ENCODE peak calls at places on chromosomes 3 and 15, in four cellular contexts. P is HCT116, Q is K562, O is HepG2. F is an unnamed sample.

GRCh38 chr3:50554553-50554952 is 13.0 kb downstream of the C3orf18 start:
- DNase-seq in P (no peak), O (no peak), Q (no peak), F (no peak)

GRCh38 chr15:84992157-84992940 is 10.7 kb downstream of the PDE8A start:
- DNase-seq in Q (peak; percentile 42), P (peak; percentile 93), O (peak; percentile 49), F (peak; percentile 84)

GRCh38 chr15:29066848-29067247 is 181.1 kb downstream of the APBA2 start:
- DNase-seq in P (no peak), O (no peak), Q (no peak), F (no peak)

GRCh38 chr15:67736810-67737209 is 88.5 kb upstream of the SKOR1 start:
- DNase-seq in Q (no peak), O (no peak), P (no peak), F (no peak)

GRCh38 chr3:175386630-175387029 is 527.5 kb downstream of the NAALADL2 start:
- DNase-seq in O (no peak), P (no peak), Q (no peak), F (peak; percentile 24)

GRCh38 chr3:129016725-129017530 is 15.8 kb downstream of the EFCC1 start:
- DNase-seq in P (no peak), O (no peak), Q (peak; percentile 78), F (no peak)

GRCh38 chr3:169929830-169930519 is 18.6 kb downstream of the SAMD7 start:
- DNase-seq in P (peak; percentile 12), Q (peak; percentile 61), O (no peak), F (no peak)

GRCh38 chr3:89098964-89099585 is 8.3 kb upstream of the EPHA3 start:
- DNase-seq in Q (peak; percentile 15), P (peak; percentile 7), O (peak; percentile 31), F (no peak)

GRCh38 chr3:12379640-12380407 is 91.0 kb downstream of the PPARG start:
- DNase-seq in P (no peak), Q (no peak), O (no peak), F (no peak)

GRCh38 chr3:134445095-134445494 is 40.7 kb downstream of the ANAPC13 start:
- DNase-seq in Q (no peak), P (no peak), O (no peak), F (no peak)

GRCh38 chr3:21654241-21654640 is 96.8 kb downstream of the ZNF385D start:
- DNase-seq in Q (no peak), P (no peak), O (no peak), F (no peak)

GRCh38 chr3:195441971-195442572 is 748 bp downstream of the ACAP2 start:
- DNase-seq in O (no peak), P (no peak), Q (peak; percentile 62), F (no peak)

GRCh38 chr3:117398166-117398954 is 688.8 kb downstream of the TUSC7 start:
- DNase-seq in P (no peak), Q (no peak), O (no peak), F (no peak)

GRCh38 chr3:55620361-55621025 is 133.4 kb upstream of the WNT5A start:
- DNase-seq in P (no peak), Q (peak; percentile 5), O (no peak), F (no peak)

GRCh38 chr3:10351013-10351735 is 30.3 kb upstream of the SEC13 start:
- DNase-seq in Q (peak; percentile 92), O (no peak), P (no peak), F (no peak)

GRCh38 chr15:88572030-88572333 is 25.5 kb upstream of the DET1 start:
- DNase-seq in P (no peak), Q (no peak), O (no peak), F (no peak)

GRCh38 chr3:112740800-112741199 is 99.9 kb upstream of the CCDC80 start:
- DNase-seq in Q (no peak), O (no peak), P (no peak), F (no peak)

GRCh38 chr3:192091831-192092230 is 630.9 kb downstream of the PYDC2 start:
- DNase-seq in Q (no peak), O (no peak), P (no peak), F (no peak)

GRCh38 chr15:57533062-57533735 is 58.5 kb upstream of the MYZAP start:
- DNase-seq in Q (no peak), O (no peak), P (no peak), F (no peak)

GRCh38 chr3:160286231-160286630 is 61.0 kb downstream of the C3orf80 start:
- DNase-seq in Q (no peak), P (no peak), O (no peak), F (no peak)

GRCh38 chr3:160291909-160292299 is 66.7 kb downstream of the C3orf80 start:
- DNase-seq in Q (no peak), O (no peak), P (no peak), F (no peak)

GRCh38 chr3:160287666-160288065 is 62.4 kb downstream of the C3orf80 start:
- DNase-seq in Q (no peak), O (no peak), P (no peak), F (no peak)

GRCh38 chr3:160296591-160296990 is 71.4 kb downstream of the C3orf80 start:
- DNase-seq in P (no peak), Q (no peak), O (no peak), F (no peak)

GRCh38 chr3:160291290-160291908 is 66.2 kb downstream of the C3orf80 start:
- DNase-seq in P (no peak), Q (no peak), O (peak; percentile 83), F (no peak)
- TF ChIP-seq TCF7L2 in P (no peak), Q (no peak), O (no peak), F (no peak)

DNA sequence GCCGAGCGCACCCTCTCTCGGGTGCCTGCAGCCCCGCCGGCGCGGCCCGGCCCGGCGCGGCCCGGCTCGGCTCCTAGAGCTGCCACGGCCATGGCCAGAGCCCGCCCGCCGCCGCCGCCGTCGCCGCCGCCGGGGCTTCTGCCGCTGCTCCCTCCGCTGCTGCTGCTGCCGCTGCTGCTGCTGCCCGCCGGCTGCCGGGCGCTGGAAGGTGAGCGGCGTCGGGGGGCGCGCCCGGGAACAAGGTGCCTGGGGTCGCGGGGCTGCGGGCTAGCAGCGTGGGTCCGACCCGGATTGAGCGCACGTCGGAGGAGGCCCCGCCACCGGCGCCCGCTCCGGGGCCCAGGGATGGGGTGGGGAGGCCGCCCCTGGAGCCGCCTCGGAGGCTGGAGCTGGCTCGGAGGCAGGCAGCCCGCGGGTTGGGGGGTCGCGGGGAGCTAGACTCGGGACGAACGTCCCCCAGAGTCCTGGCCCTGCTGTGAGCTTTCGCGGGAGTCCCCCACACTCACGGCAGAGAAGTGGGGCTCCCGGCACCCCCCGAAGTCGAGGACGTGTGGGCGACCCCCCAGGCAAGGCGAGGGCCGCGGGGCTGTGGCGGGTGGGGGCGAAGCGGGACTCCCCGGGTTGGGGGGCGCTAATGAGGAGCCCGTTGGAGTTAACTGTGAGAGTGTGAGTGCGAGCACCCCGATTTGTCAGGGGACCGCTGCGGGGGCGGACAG is 719 bp downstream of the EPHB3 start:
- DNase-seq in O (no peak), P (no peak), Q (no peak), F (no peak)
- H3K27me3 ChIP-seq in O (peaks cover 11% of the 10 kb centered on the region), P (no peaks in the 10 kb centered on the region), Q (peaks cover 19% of the 10 kb centered on the region), F (peaks cover 2% of the 10 kb centered on the region)

GRCh38 chr15:63080638-63081250 is 38.2 kb downstream of the TPM1 start:
- DNase-seq in Q (no peak), O (no peak), P (no peak), F (no peak)
- TF ChIP-seq TCF7L2 in Q (no peak), O (no peak), P (no peak), F (no peak)

DNA sequence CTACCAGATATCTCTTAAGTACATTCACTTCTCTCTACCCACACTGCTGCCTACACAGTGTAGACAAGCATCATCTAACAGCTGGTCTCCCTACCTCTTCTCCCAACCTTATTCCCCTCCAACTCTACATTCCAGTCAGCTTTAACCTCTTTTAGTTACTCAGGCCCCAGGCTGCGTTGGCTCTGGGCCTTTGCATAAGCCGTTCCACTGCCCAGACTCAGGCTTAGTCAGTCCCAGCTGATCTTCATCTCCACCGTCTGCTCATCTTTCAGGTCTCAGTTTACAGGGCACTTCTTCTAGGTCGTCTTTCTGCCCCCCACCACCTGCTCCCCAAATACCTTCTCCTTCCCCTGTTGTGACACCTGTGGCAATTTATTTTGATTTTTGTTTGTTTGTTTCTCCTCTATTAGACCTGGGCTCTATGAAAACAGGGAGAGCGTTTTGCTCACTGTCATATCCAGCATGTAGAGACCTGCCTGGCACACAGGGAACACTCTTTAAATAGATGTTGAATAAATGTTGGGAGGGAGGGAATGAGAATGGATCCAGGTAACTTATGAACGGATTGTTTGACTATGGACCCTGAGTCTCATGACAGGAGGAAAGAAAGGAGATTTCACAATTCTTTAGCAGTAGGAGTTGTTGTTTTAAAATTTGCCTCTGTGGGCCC is 11.1 kb downstream of the SLC27A2 start:
- DNase-seq in O (no peak), Q (no peak), P (no peak), F (no peak)
- H3K27me3 ChIP-seq in O (no peaks in the 10 kb centered on the region), Q (no peaks in the 10 kb centered on the region), P (no peaks in the 10 kb centered on the region), F (peaks cover 2% of the 10 kb centered on the region)